ENCODE peak calls at places on chromosome 22, in ten cellular contexts. U is esophagus muscularis mucosa, G is HCT116, T is heart left ventricle, W is Peyer's patch, V is uterus, D is upper lobe of left lung, B is tibial nerve, O is HepG2, Y is IMR-90. R is an unnamed sample. For H3K4me1, the result is how much of the 10 kb centered on the place peaks cover.

GRCh38 chr22:32237905-32238304 is 17.2 kb downstream of the SLC5A4 start:
- DNase-seq in U (no peak), G (no peak), T (no peak), W (no peak), V (no peak), D (no peak), B (no peak), O (no peak), Y (no peak), R (no peak)

GRCh38 chr22:43014062-43014875 is 680 bp downstream of the PACSIN2 start:
- DNase-seq in U (no peak), G (no peak), T (peak), W (peak), V (peak), D (peak), B (no peak), O (peak), Y (no peak), R (peak)

GRCh38 chr22:45865561-45866397 is 111.2 kb downstream of the WNT7B start:
- DNase-seq in U (peak), G (no peak), T (no peak), W (no peak), V (peak), D (peak), B (no peak), O (no peak), Y (no peak), R (no peak)

GRCh38 chr22:39628563-39629080 is 58.1 kb downstream of the CACNA1I start:
- DNase-seq in U (no peak), G (no peak), T (no peak), W (no peak), V (no peak), D (no peak), B (no peak), O (no peak), Y (no peak), R (no peak)

GRCh38 chr22:34812631-34813030 is 253.3 kb upstream of the ISX start:
- DNase-seq in U (no peak), G (no peak), T (no peak), W (no peak), V (no peak), D (no peak), B (no peak), O (no peak), Y (no peak), R (no peak)

GRCh38 chr22:42080287-42080686 is 787 bp downstream of the SMDT1 start:
- DNase-seq in U (no peak), G (no peak), T (no peak), W (peak), V (no peak), D (no peak), B (no peak), O (no peak), Y (peak), R (no peak)

GRCh38 chr22:45335021-45335818 is 25.5 kb downstream of the FAM118A start:
- DNase-seq in U (no peak), G (no peak), T (peak), W (peak), V (no peak), D (no peak), B (no peak), O (no peak), Y (no peak), R (peak)

GRCh38 chr22:32574957-32575893 is 100.6 kb downstream of the FBXO7 start:
- DNase-seq in U (no peak), G (no peak), T (no peak), W (no peak), V (no peak), D (no peak), B (no peak), O (no peak), Y (no peak), R (no peak)

GRCh38 chr22:44363980-44364749 is 51.4 kb upstream of the SHISAL1 start:
- DNase-seq in U (no peak), G (no peak), T (peak), W (no peak), V (peak), D (no peak), B (no peak), O (no peak), Y (no peak), R (no peak)

GRCh38 chr22:47200273-47201051 is 438.0 kb downstream of the TBC1D22A start:
- DNase-seq in U (peak), G (no peak), T (no peak), W (no peak), V (no peak), D (peak), B (no peak), O (no peak), Y (no peak), R (no peak)

GRCh38 chr22:40597541-40598453 is 38.7 kb downstream of the MRTFA start:
- DNase-seq in U (no peak), G (no peak), T (no peak), W (no peak), V (no peak), D (no peak), B (no peak), O (no peak), Y (peak), R (no peak)

GRCh38 chr22:36081023-36081431 is 52.4 kb upstream of the RBFOX2 start:
- DNase-seq in U (no peak), G (no peak), T (no peak), W (no peak), V (no peak), D (no peak), B (no peak), O (no peak), Y (peak), R (no peak)

GRCh38 chr22:16961477-16962186 is 46.4 kb downstream of the GAB4 start:
- DNase-seq in U (peak), G (no peak), T (no peak), W (no peak), V (no peak), D (peak), B (no peak), O (no peak), Y (no peak), R (no peak)

GRCh38 chr22:45163417-45164216 is at the start of gene NUP50:
- DNase-seq in U (peak), G (peak), T (peak), W (peak), V (peak), D (peak), B (peak), O (peak), Y (peak), R (peak)

GRCh38 chr22:24707477-24707816 is 67.1 kb downstream of the PIWIL3 start:
- DNase-seq in U (no peak), G (peak), T (no peak), W (no peak), V (no peak), D (no peak), B (no peak), O (no peak), Y (no peak), R (no peak)
- H3K4me1 ChIP-seq in U (under half), G (under half), T (under half), W (under half), V (under half), D (under half), B (under half), O (under half), Y (under half), R (under half)

DNA sequence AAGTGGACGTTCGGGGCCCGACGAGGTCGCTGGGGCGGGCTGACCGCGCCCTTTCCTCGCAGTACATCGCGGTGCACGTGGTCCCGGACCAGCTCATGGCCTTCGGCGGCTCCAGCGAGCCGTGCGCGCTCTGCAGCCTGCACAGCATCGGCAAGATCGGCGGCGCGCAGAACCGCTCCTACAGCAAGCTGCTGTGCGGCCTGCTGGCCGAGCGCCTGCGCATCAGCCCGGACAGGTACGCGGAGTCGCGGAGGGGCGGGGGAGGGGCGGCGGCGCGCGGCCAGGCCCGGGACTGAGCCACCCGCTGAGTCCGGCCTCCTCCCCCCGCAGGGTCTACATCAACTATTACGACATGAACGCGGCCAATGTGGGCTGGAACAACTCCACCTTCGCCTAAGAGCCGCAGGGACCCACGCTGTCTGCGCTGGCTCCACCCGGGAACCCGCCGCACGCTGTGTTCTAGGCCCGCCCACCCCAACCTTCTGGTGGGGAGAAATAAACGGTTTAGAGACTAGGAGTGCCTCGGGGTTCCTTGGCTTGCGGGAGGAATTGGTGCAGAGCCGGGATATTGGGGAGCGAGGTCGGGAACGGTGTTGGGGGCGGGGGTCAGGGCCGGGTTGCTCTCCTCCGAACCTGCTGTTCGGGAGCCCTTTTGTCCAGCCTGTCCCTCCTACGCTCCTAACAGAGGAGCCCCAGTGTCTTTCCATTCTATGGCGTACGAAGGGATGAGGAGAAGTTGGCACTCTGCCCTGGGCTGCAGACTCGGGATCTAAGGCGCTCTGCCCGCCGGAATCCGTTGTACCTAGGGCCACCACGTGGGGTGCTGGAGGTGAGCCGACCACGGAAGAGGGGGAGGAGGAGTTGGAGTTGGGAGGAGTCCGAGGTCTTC is 771 bp downstream of the MIF start:
- DNase-seq in U (no peak), G (peak), T (peak), W (peak), V (peak), D (peak), B (peak), O (peak), Y (peak), R (peak)
- TF ChIP-seq POLR2A in U (no peak), G (no peak), T (no peak), W (no peak), V (no peak), D (no peak), B (no peak), O (peak), Y (no peak), R (no peak)

GRCh38 chr22:49951986-49952896 is 8.3 kb upstream of the PIM3 start:
- DNase-seq in U (no peak), G (no peak), T (no peak), W (no peak), V (no peak), D (peak), B (no peak), O (peak), Y (peak), R (no peak)

GRCh38 chr22:49949914-49950292 is 10.7 kb upstream of the PIM3 start:
- DNase-seq in U (no peak), G (no peak), T (no peak), W (no peak), V (no peak), D (peak), B (no peak), O (no peak), Y (no peak), R (no peak)

GRCh38 chr22:49951678-49951985 is 8.9 kb upstream of the PIM3 start:
- DNase-seq in U (no peak), G (no peak), T (no peak), W (no peak), V (no peak), D (no peak), B (no peak), O (no peak), Y (no peak), R (no peak)

GRCh38 chr22:49950396-49950994 is 10.1 kb upstream of the PIM3 start:
- DNase-seq in U (no peak), G (no peak), T (no peak), W (no peak), V (no peak), D (peak), B (no peak), O (no peak), Y (no peak), R (no peak)

DNA sequence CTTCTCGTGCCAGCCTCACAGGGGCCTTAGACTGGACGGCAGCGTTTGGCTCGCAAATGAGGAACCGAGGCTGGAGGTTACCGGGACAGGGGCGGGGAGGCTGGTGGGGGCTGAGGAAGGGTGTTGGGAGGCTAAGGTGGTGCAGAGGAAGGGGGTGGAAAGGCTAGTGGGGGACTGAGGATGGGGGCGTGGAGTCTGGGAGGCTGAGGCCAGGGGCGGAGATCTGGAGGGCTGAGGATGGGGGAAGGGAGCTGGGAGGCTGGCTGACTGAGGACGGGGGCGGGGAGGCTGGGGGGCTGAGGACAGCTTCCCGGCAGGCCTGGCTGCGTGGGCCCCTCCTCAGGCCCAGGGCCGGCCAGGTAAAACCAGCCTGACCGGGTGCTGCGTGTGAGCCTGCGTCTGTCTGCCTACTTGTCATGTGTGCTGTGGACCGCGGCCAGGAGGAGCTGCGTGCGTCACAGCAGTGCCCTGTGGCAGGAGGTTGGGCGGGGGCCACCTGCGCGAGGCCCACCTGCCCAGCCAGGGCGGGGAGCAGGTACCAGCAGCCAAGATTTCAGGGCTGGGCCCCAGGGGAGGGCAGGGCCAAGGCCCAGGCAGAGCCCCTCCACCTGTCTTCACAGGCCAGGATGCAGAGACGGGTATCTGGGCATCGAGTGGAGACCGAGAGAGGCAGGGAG is 9.4 kb upstream of the PIM3 start:
- DNase-seq in U (no peak), G (no peak), T (no peak), W (peak), V (no peak), D (peak), B (no peak), O (no peak), Y (peak), R (no peak)
- H3K4me1 ChIP-seq in U (under half), G (under half), T (under half), W (under half), V (under half), D (half or more), B (under half), O (half or more), Y (under half), R (under half)

DNA sequence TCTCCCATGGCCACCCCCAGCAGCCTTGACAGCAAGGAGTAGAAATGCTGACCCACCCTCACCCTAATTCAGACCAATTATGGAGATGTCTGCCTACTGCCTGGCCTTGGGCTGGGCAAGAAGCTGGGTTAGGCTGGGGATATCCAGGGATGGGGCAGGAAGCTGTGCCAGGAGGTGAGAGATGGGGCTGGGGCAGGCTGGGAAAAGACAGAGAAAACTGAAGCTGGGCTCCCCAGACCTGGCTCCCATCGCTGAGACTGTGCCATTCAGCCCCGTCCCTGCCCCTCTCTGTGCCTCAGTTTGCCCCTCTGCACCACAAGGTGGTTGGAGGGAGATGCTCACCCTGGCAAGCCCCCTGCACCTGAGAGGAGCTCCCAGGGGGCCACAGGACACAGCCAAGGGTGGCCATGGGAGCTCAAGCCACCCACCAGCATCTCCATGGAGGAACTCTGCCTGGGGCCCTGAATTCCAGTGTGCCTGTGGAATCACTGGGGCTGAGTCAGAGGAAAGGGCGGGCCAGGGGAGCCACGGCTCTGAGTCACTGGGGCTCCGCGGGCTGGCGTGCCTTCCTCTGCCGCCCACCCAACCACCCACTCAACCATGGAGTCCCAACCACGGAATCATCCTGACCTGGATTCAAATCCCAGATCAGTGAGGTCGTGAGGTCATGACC is 6.0 kb upstream of the CARD10 start:
- DNase-seq in U (no peak), G (peak), T (no peak), W (no peak), V (no peak), D (no peak), B (no peak), O (no peak), Y (peak), R (no peak)
- TF ChIP-seq POLR2A in U (no peak), G (no peak), T (no peak), W (no peak), V (no peak), D (no peak), B (no peak), O (no peak), Y (no peak), R (no peak)

DNA sequence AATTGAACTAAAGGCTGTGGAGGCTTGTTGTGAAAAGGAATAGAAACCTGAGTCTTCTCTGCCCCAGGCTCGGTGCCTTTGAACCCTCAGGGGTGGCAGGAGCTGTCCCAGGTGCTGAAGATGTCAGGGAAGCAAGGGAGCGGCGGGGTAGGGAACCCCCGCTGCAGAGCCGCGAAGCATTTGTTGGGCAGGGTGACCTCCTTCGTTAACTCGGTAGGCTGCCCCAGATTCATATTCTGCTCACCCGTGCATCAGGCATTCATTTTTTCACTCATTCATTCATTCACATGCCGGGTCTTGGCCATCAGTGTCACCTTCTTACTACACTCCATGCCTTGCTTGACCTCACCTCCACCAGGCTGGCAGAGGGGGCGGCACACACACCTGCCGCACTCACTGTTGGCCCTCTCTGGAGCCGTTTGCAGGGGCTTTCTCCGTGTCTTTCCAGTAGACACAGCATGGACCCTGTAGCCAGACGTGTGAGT is 618.9 kb downstream of the BRD1 start:
- DNase-seq in U (no peak), G (no peak), T (peak), W (no peak), V (peak), D (no peak), B (no peak), O (no peak), Y (no peak), R (no peak)
- H3K4me1 ChIP-seq in U (under half), G (under half), T (under half), W (under half), V (under half), D (under half), B (under half), O (under half), Y (under half), R (under half)

DNA sequence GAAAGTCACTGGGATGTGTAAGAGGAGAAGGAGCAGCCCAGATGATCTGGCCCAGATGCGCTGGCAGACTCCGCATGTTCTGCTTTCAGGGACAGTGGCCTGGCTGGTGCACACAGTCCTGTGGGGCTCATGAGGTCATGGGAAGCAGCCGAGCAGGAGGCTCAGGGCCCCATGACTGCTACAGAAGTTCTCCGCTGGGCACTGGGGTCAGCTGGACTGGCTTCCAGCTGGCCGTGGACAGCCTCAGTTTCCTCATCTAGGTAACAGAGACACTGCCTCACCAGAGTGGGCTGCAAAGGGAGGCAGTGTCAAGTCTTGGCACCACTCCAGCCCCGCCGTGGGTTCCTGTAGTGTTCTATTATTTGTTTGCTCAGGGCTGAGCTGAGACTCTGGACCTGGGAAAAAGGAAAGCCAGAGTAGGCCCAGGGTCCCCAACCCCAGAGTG is 45.1 kb downstream of the MED15 start:
- DNase-seq in U (no peak), G (no peak), T (peak), W (peak), V (peak), D (no peak), B (peak), O (peak), Y (peak), R (peak)
- TF ChIP-seq POLR2A in U (no peak), G (no peak), T (no peak), W (no peak), V (no peak), D (no peak), B (no peak), O (no peak), Y (no peak), R (peak)